ENCODE peak calls at places on chromosome 17, in six cellular contexts. G, A, O, H, I and W are unnamed samples.

GRCh38 chr17:31696184-31696602 is 162.9 kb downstream of the COPRS start:
- DNase-seq in H (peak; percentile 94), O (no peak), A (peak; percentile 95), G (peak; percentile 95), I (peak; percentile 84), W (no peak)

GRCh38 chr17:57685499-57686132 is 59.5 kb downstream of the CCDC182 start:
- DNase-seq in O (no peak), H (no peak), G (no peak), A (no peak), I (no peak), W (no peak)

GRCh38 chr17:9987779-9988585 is 82.9 kb upstream of the RCVRN start:
- DNase-seq in H (peak; percentile 59), A (no peak), O (no peak), I (peak; percentile 47), G (peak; percentile 20), W (no peak)

GRCh38 chr17:30495586-30495985 is 18.4 kb downstream of the GOSR1 start:
- DNase-seq in I (no peak), A (no peak), O (no peak), H (no peak), G (no peak), W (no peak)

GRCh38 chr17:82229686-82230626 is 1.1 kb downstream of the SLC16A3 start:
- DNase-seq in H (peak; percentile 48), G (no peak), A (no peak), O (no peak), I (peak; percentile 26), W (no peak)

GRCh38 chr17:8622191-8622590 is 8.3 kb downstream of the MYH10 start:
- DNase-seq in H (no peak), A (no peak), I (no peak), O (no peak), G (no peak), W (no peak)

GRCh38 chr17:34711646-34712045 is 132.3 kb downstream of the TMEM132E start:
- DNase-seq in I (no peak), G (no peak), A (no peak), H (no peak), O (no peak), W (no peak)

GRCh38 chr17:71383111-71383510 is 737.7 kb upstream of the SOX9 start:
- DNase-seq in G (no peak), A (no peak), I (no peak), H (no peak), O (no peak), W (no peak)

GRCh38 chr17:14739656-14740431 is 439.0 kb downstream of the HS3ST3B1 start:
- DNase-seq in G (no peak), O (no peak), A (no peak), H (no peak), I (no peak), W (no peak)

GRCh38 chr17:52410781-52411180 is 252.3 kb upstream of the CA10 start:
- DNase-seq in H (no peak), I (no peak), G (no peak), O (no peak), A (no peak), W (no peak)

GRCh38 chr17:18327556-18327955 is 12.5 kb downstream of the SMCR8 start:
- DNase-seq in I (no peak), H (no peak), A (no peak), G (no peak), O (no peak), W (no peak)

GRCh38 chr17:42674755-42675347 is 1.9 kb downstream of the PLEKHH3 start:
- DNase-seq in A (no peak), G (no peak), H (peak; percentile 44), O (no peak), I (peak; percentile 61), W (no peak)

GRCh38 chr17:382644-383533 is 30.3 kb upstream of the RPH3AL start:
- DNase-seq in O (no peak), H (peak; percentile 91), A (no peak), I (no peak), G (peak; percentile 28), W (no peak)

GRCh38 chr17:76191891-76192290 is 48.4 kb downstream of the RNF157 start:
- DNase-seq in O (no peak), H (no peak), A (no peak), I (no peak), G (no peak), W (no peak)

GRCh38 chr17:27609606-27610303 is 21.2 kb upstream of the LGALS9 start:
- DNase-seq in I (no peak), G (peak; percentile 18), A (peak; percentile 32), H (peak; percentile 42), O (no peak), W (no peak)

GRCh38 chr17:49502258-49502657 is 7.2 kb downstream of the NGFR start:
- DNase-seq in G (no peak), A (no peak), I (no peak), O (no peak), H (no peak), W (no peak)

GRCh38 chr17:6104956-6105355 is 34.8 kb downstream of the WSCD1 start:
- DNase-seq in I (no peak), G (no peak), O (no peak), A (no peak), H (no peak), W (no peak)

GRCh38 chr17:53058031-53058430 is 764.7 kb upstream of the KIF2B start:
- DNase-seq in G (no peak), I (no peak), O (no peak), H (no peak), A (peak; percentile 6), W (no peak)

GRCh38 chr17:924711-925480 is 54.7 kb downstream of the NXN start:
- DNase-seq in G (no peak), O (no peak), H (no peak), I (no peak), A (no peak), W (no peak)

GRCh38 chr17:82972836-82973372 is 106.5 kb upstream of the METRNL start:
- DNase-seq in I (no peak), A (no peak), O (no peak), G (no peak), H (no peak), W (no peak)

GRCh38 chr17:57288034-57288752 is 31.9 kb downstream of the MSI2 start:
- DNase-seq in O (no peak), A (no peak), I (no peak), G (no peak), H (no peak), W (no peak)

GRCh38 chr17:4417129-4417667 is 16.5 kb upstream of the SPNS3 start:
- DNase-seq in H (no peak), I (no peak), O (no peak), A (no peak), G (no peak), W (no peak)

GRCh38 chr17:37756060-37756459 is 11.2 kb upstream of the HNF1B start:
- DNase-seq in O (no peak), H (no peak), G (no peak), I (no peak), A (no peak), W (no peak)

GRCh38 chr17:68955181-68955841 is at the start of gene ABCA8:
- DNase-seq in H (no peak), G (peak; percentile 57), A (peak; percentile 90), I (no peak), O (no peak), W (no peak)

GRCh38 chr17:77566151-77566550 is 392.4 kb upstream of the TNRC6C start:
- DNase-seq in I (no peak), G (no peak), A (no peak), H (no peak), O (no peak), W (no peak)

GRCh38 chr17:83135692-83136091 is 56.3 kb downstream of the METRNL start:
- DNase-seq in H (no peak), G (no peak), A (no peak), O (no peak), I (no peak), W (no peak)

GRCh38 chr17:47204722-47205418 is 4.3 kb upstream of the MYL4 start:
- DNase-seq in H (no peak), I (peak; percentile 29), G (no peak), A (no peak), O (no peak), W (no peak)

GRCh38 chr17:43875476-43876147 is 28.6 kb downstream of the CD300LG start:
- DNase-seq in H (no peak), O (no peak), I (no peak), A (no peak), G (no peak), W (no peak)

GRCh38 chr17:15513859-15514446 is 46.5 kb upstream of the CDRT4 start:
- DNase-seq in O (no peak), I (no peak), A (no peak), H (no peak), G (no peak), W (no peak)

GRCh38 chr17:32915108-32915700 is 12.7 kb upstream of the TMEM98 start:
- DNase-seq in H (no peak), G (no peak), A (no peak), O (no peak), I (no peak), W (no peak)

GRCh38 chr17:57622327-57622885 is 122.7 kb downstream of the CCDC182 start:
- DNase-seq in H (no peak), G (no peak), O (no peak), A (no peak), I (no peak), W (no peak)